ENCODE peak calls at places on chromosomes 7 and 10, in five cellular contexts. P is HEK293T, Q is fibroblast of mammary gland, G is IMR-90, Y is EL. H is an unnamed sample.

GRCh38 chr7:94129443-94130140 is 125.4 kb upstream of the BET1 start:
- DNase-seq in Q (peak), G (peak), P (no peak), Y (peak), H (no peak)

GRCh38 chr10:102714621-102715455 is at the start of gene SFXN2:
- DNase-seq in G (no peak), Q (no peak), P (peak), Y (peak), H (no peak)

GRCh38 chr10:21526952-21527633 is 1.6 kb upstream of the SKIDA1 start:
- DNase-seq in G (peak), Q (peak), Y (peak), P (no peak), H (peak)

GRCh38 chr7:44748042-44748947 is at the start of gene ZMIZ2:
- DNase-seq in P (peak), Y (peak), Q (peak), G (peak), H (peak)

GRCh38 chr7:50531928-50532327 is 33.3 kb downstream of the DDC start:
- DNase-seq in G (peak), Y (no peak), Q (peak), P (no peak), H (no peak)

GRCh38 chr10:61438141-61438984 is 14.8 kb downstream of the TMEM26 start:
- DNase-seq in Q (no peak), Y (peak), G (peak), P (no peak), H (no peak)

GRCh38 chr7:44964384-44964830 is 14.4 kb downstream of the MYO1G start:
- DNase-seq in Q (peak), G (peak), P (peak), Y (no peak), H (no peak)

GRCh38 chr10:86263907-86264306 is 102.7 kb downstream of the GRID1 start:
- DNase-seq in Q (no peak), Y (no peak), P (no peak), G (no peak), H (no peak)

GRCh38 chr7:157785021-157785441 is 448.2 kb downstream of the DNAJB6 start:
- DNase-seq in P (no peak), Y (no peak), G (no peak), Q (no peak), H (no peak)

GRCh38 chr7:128059143-128059975 is 28.1 kb upstream of the LRRC4 start:
- DNase-seq in Y (no peak), G (no peak), Q (no peak), P (no peak), H (no peak)

GRCh38 chr7:7868245-7868899 is 100.2 kb upstream of the GLCCI1 start:
- DNase-seq in Q (no peak), G (no peak), P (no peak), Y (no peak), H (no peak)

GRCh38 chr7:33854178-33854577 is 51.2 kb upstream of the BMPER start:
- DNase-seq in Y (peak), P (no peak), Q (peak), G (peak), H (no peak)

GRCh38 chr10:11024596-11024995 is 6.9 kb downstream of the CELF2 start:
- DNase-seq in P (no peak), Q (peak), G (no peak), Y (no peak), H (peak)

GRCh38 chr10:121540773-121541395 is 57.4 kb downstream of the FGFR2 start:
- DNase-seq in G (no peak), P (no peak), Q (no peak), Y (no peak), H (no peak)

GRCh38 chr7:138243430-138243829 is 167.2 kb downstream of the AKR1D1 start:
- DNase-seq in Y (peak), Q (no peak), P (no peak), G (no peak), H (peak)

GRCh38 chr7:88212918-88213317 is 6.9 kb downstream of the SRI start:
- DNase-seq in Q (no peak), G (no peak), Y (no peak), P (no peak), H (no peak)

GRCh38 chr10:121154846-121155245 is 303.7 kb downstream of the WDR11 start:
- DNase-seq in G (no peak), Q (no peak), P (no peak), Y (no peak), H (peak)

H was measured in cardiac muscle cell.